ENCODE peak calls at places on chromosomes 16 and 17, in four cellular contexts. L is ELR, I is stomach, Q is left colon. C is an unnamed sample.

GRCh38 chr17:72126575-72127486 is 6.0 kb downstream of the SOX9 start:
- DNase-seq in L (peak), I (peak), Q (peak), C (no peak)

GRCh38 chr17:28467456-28468025 is 5.9 kb upstream of the SLC13A2 start:
- DNase-seq in L (peak), I (no peak), Q (no peak), C (no peak)

GRCh38 chr17:47654991-47655390 is 5.3 kb downstream of the KPNB1 start:
- DNase-seq in L (no peak), I (peak), Q (no peak), C (no peak)

GRCh38 chr16:57916735-57917450 is 54.0 kb downstream of the CNGB1 start:
- DNase-seq in L (peak), I (no peak), Q (no peak), C (no peak)

GRCh38 chr16:85261657-85262557 is 149.6 kb upstream of the CIBAR2 start:
- DNase-seq in L (no peak), I (no peak), Q (no peak), C (no peak)

GRCh38 chr17:13086142-13086769 is 68.4 kb upstream of the ELAC2 start:
- DNase-seq in L (no peak), I (no peak), Q (no peak), C (no peak)

GRCh38 chr16:88780100-88781062 is 4.6 kb downstream of the PIEZO1 start:
- DNase-seq in L (no peak), I (no peak), Q (no peak), C (no peak)

GRCh38 chr17:83064021-83064731 is 15.2 kb upstream of the METRNL start:
- DNase-seq in L (no peak), I (peak), Q (no peak), C (peak)

GRCh38 chr16:69286941-69287713 is 24.0 kb upstream of the VPS4A start:
- DNase-seq in L (peak), I (no peak), Q (no peak), C (peak)

GRCh38 chr17:6028294-6028693 is 41.9 kb upstream of the WSCD1 start:
- DNase-seq in L (no peak), I (no peak), Q (no peak), C (no peak)

GRCh38 chr17:64920419-64921172 is 1.3 kb upstream of the LRRC37A3 start:
- DNase-seq in L (peak), I (no peak), Q (no peak), C (no peak)

C was measured in right lobe of liver.